ENCODE peak calls at places on chromosomes 16 and 17, in four cellular contexts. F is stomach, I is hepatocyte, G is thoracic aorta. L is an unnamed sample.

GRCh38 chr17:62627904-62628603 is 584 bp downstream of the MRC2 start:
- DNase-seq in F (no peak), I (peak; percentile 70), G (no peak), L (peak; percentile 28)

GRCh38 chr17:34347063-34347462 is 9.2 kb upstream of the CCL13 start:
- DNase-seq in F (no peak), I (no peak), G (no peak), L (no peak)

GRCh38 chr17:64130559-64131001 is 636 bp upstream of the ERN1 start:
- DNase-seq in F (no peak), I (no peak), G (peak; percentile 13), L (no peak)

GRCh38 chr17:32258383-32259121 is 7.1 kb upstream of the RHBDL3 start:
- DNase-seq in F (no peak), I (no peak), G (no peak), L (no peak)

GRCh38 chr17:10251212-10251948 is 53.0 kb upstream of the GAS7 start:
- DNase-seq in F (no peak), I (no peak), G (no peak), L (no peak)

GRCh38 chr17:489758-490329 is 137.2 kb upstream of the RPH3AL start:
- DNase-seq in F (peak; percentile 60), I (peak; percentile 36), G (no peak), L (peak; percentile 27)

GRCh38 chr17:34135841-34136240 is 119.2 kb upstream of the CCL2 start:
- DNase-seq in F (no peak), I (no peak), G (no peak), L (no peak)

GRCh38 chr16:72819345-72819744 is 228.6 kb downstream of the ZFHX3 start:
- DNase-seq in F (no peak), I (no peak), G (no peak), L (no peak)

GRCh38 chr16:87855852-87856715 is 13.2 kb downstream of the SLC7A5 start:
- DNase-seq in F (peak; percentile 86), I (peak; percentile 71), G (no peak), L (no peak)

GRCh38 chr16:57413733-57414132 is 9.2 kb downstream of the CCL17 start:
- DNase-seq in F (no peak), I (no peak), G (no peak), L (no peak)

GRCh38 chr16:73202176-73202729 is 154.3 kb upstream of the ZFHX3 start:
- DNase-seq in F (no peak), I (peak; percentile 60), G (no peak), L (no peak)

GRCh38 chr16:21283521-21284289 is 5.6 kb upstream of the CRYM start:
- DNase-seq in F (peak; percentile 30), I (peak; percentile 79), G (no peak), L (peak; percentile 80)
- H3K4me3 ChIP-seq in F (peak overlapping the region; percentile 51), I (peak overlapping the region; percentile 57), G (peak overlapping the region; percentile 65), L (peak overlapping the region; percentile 48)

GRCh38 chr17:8401107-8401506 is 3.5 kb upstream of the RNF222 start:
- DNase-seq in F (no peak), I (no peak), G (no peak), L (no peak)
- H3K36me3 ChIP-seq in F (no peaks in the 10 kb centered on the region), I (no peaks in the 10 kb centered on the region), G (no peaks in the 10 kb centered on the region), L (no peaks in the 10 kb centered on the region)

DNA sequence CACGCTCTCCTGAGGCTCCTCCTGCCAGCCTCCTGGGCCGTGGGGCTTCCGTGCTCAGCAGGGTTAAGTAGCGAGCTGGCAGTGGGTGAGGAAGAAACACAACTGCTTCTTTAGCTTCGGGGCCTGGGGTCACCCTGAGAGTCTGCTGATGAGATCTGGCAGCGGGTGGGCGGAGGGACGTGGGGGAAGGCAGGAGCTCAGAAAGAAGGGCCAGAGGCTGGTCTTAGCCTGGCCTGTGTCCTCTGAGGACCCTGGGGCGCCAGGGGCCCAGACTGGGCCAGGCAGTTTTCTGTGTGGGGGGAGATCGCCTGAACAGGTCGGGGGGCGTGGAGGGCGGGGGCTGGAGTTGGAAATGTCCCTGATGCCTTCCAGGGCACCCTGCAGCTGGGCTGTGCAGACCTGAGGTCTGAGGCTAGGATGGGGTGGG is 97.8 kb upstream of the GSE1 start:
- DNase-seq in F (no peak), I (no peak), G (no peak), L (no peak)
- H3K4me3 ChIP-seq in F (no peak overlapping the region), I (no peak overlapping the region), G (peak overlapping the region; percentile 45), L (no peak overlapping the region)

DNA sequence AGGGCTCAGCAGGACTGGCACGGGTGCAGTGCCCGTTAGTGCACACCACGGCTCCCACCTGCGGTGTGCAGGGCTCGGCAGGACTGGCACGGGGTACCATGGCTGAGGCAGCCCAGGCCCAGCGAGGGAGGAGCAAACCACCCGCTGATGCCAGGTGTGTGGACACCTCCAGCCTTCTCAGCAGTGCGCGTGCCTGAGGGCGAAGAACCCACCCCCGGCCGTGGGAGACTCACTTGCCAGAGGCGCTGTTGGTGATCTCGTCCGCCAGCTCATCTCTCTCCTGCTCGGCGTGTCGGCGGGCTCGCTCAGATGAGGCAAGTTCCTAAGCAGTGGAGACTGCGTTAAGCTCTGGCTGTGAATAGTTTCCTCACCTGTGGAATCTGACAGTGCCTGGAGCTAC is 45.4 kb downstream of the NDEL1 start:
- DNase-seq in F (no peak), I (no peak), G (no peak), L (no peak)
- H3K36me3 ChIP-seq in F (peaks cover 23% of the 10 kb centered on the region), I (peaks cover 17% of the 10 kb centered on the region), G (peaks cover 98% of the 10 kb centered on the region), L (peaks cover 88% of the 10 kb centered on the region)

L was measured in HAP-1.